ENCODE peak calls at places on chromosomes 16 and 17, in nine cellular contexts. N is neuronal stem cell; L is GM23338; H is Peyer's patch; X is CD8-positive, alpha-beta T cell; G is tibial nerve; W is psoas muscle; Y is PC-9; C is cardiac muscle cell. J is an unnamed sample.

GRCh38 chr16:8627456-8627855 is 6.0 kb downstream of the METTL22 start:
- DNase-seq in N (no peak), L (no peak), H (no peak), X (no peak), G (no peak), W (no peak), Y (no peak), C (no peak), J (no peak)

GRCh38 chr17:65685110-65685509 is 123.7 kb upstream of the AXIN2 start:
- DNase-seq in N (no peak), L (no peak), H (no peak), X (no peak), G (no peak), W (no peak), Y (no peak), C (no peak), J (no peak)

GRCh38 chr17:34312080-34312479 is 7.2 kb upstream of the CCL8 start:
- DNase-seq in N (no peak), L (no peak), H (no peak), X (no peak), G (no peak), W (no peak), Y (no peak), C (no peak), J (no peak)

GRCh38 chr16:77211880-77212735 is 12.9 kb downstream of the SYCE1L start:
- DNase-seq in N (peak; percentile 59), L (peak; percentile 92), H (peak; percentile 62), X (peak; percentile 78), G (no peak), W (peak; percentile 73), Y (no peak), C (peak; percentile 64), J (peak; percentile 49)

GRCh38 chr16:30658731-30659506 is 688 bp downstream of the FBRS start:
- DNase-seq in N (peak; percentile 94), L (peak; percentile 94), H (peak; percentile 84), X (no peak), G (peak; percentile 92), W (peak; percentile 93), Y (peak; percentile 90), C (peak; percentile 93), J (peak; percentile 84)

GRCh38 chr17:74156878-74157277 is 46.6 kb upstream of the RPL38 start:
- DNase-seq in N (no peak), L (no peak), H (no peak), X (no peak), G (no peak), W (no peak), Y (no peak), C (no peak), J (no peak)

GRCh38 chr17:1714488-1714979 is 4.4 kb upstream of the TLCD2 start:
- DNase-seq in N (peak; percentile 92), L (peak; percentile 99), H (peak; percentile 71), X (no peak), G (peak; percentile 99), W (peak; percentile 99), Y (peak; percentile 94), C (peak; percentile 97), J (peak; percentile 98)

GRCh38 chr17:1162116-1162855 is 17.5 kb downstream of the ABR start:
- DNase-seq in N (no peak), L (no peak), H (no peak), X (no peak), G (no peak), W (no peak), Y (peak; percentile 22), C (no peak), J (no peak)

GRCh38 chr17:47888293-47888692 is 7.7 kb upstream of the SP2 start:
- DNase-seq in N (no peak), L (no peak), H (no peak), X (no peak), G (no peak), W (no peak), Y (no peak), C (no peak), J (no peak)

GRCh38 chr17:64036198-64036922 is 15.9 kb upstream of the ICAM2 start:
- DNase-seq in N (no peak), L (peak; percentile 80), H (no peak), X (no peak), G (no peak), W (no peak), Y (no peak), C (no peak), J (no peak)

GRCh38 chr17:61444831-61445230 is 7.4 kb upstream of the TBX4 start:
- DNase-seq in N (no peak), L (no peak), H (no peak), X (no peak), G (no peak), W (no peak), Y (no peak), C (no peak), J (no peak)

GRCh38 chr16:48537909-48538745 is 71.9 kb downstream of the N4BP1 start:
- DNase-seq in N (no peak), L (no peak), H (no peak), X (peak; percentile 47), G (peak; percentile 62), W (peak; percentile 76), Y (no peak), C (no peak), J (peak; percentile 54)

GRCh38 chr16:66534376-66534799 is 15.5 kb downstream of the TK2 start:
- DNase-seq in N (no peak), L (no peak), H (no peak), X (no peak), G (no peak), W (no peak), Y (no peak), C (peak; percentile 20), J (no peak)

GRCh38 chr17:2171725-2172446 is 117.0 kb downstream of the HIC1 start:
- DNase-seq in N (no peak), L (peak; percentile 13), H (no peak), X (no peak), G (peak; percentile 58), W (peak; percentile 78), Y (no peak), C (peak; percentile 60), J (peak; percentile 79)

DNA sequence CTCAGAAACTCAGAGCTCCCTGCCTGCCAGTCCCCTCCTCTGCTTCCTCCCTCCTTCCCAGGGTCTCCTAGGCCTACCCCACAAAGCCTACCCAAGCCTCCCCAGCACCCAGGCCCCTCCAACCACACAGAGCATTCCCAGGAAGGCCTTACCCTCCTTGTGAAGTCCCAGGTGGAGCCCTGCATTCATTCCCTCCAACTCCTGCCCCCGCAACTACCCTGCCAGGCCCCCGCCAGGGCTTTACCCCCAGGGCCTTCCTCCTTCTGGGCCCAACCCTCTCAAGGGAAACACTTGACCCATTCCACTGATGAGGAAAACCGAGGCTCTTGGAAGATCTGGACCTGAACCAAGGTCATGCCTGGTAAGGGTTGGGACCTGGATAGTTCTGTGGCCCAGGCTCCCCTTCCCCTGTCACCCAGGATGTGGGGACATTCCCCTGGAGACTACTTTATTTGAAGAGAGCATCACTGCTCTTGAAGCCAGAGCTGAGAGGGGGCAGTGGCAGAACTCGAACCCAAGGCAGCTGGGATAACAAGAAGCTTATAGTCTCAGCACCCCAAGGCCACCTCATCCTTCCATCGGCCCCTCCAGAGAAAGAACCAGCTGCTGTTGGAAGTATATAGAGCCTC is 12.5 kb downstream of the PLLP start:
- DNase-seq in N (no peak), L (no peak), H (no peak), X (no peak), G (no peak), W (peak; percentile 24), Y (no peak), C (no peak), J (no peak)
- H3K4me1 ChIP-seq in N (peaks cover 15% of the 10 kb centered on the region), L (peaks cover under 1% of the 10 kb centered on the region), H (peaks cover 10% of the 10 kb centered on the region), X (peaks cover 28% of the 10 kb centered on the region), G (peaks cover 31% of the 10 kb centered on the region), W (no peaks in the 10 kb centered on the region), Y (peaks cover 13% of the 10 kb centered on the region), C (peaks cover 25% of the 10 kb centered on the region), J (no peaks in the 10 kb centered on the region)

GRCh38 chr16:67963325-67964321 is 4.8 kb downstream of the SLC12A4 start:
- DNase-seq in N (no peak), L (peak; percentile 75), H (no peak), X (no peak), G (peak; percentile 46), W (peak; percentile 72), Y (no peak), C (peak; percentile 52), J (no peak)
- H3K4me1 ChIP-seq in N (peaks cover 20% of the 10 kb centered on the region), L (peaks cover 38% of the 10 kb centered on the region), H (no peaks in the 10 kb centered on the region), X (peaks cover 15% of the 10 kb centered on the region), G (peaks cover 55% of the 10 kb centered on the region), W (peaks cover 87% of the 10 kb centered on the region), Y (peaks cover 9% of the 10 kb centered on the region), C (peaks cover 7% of the 10 kb centered on the region), J (peaks cover 26% of the 10 kb centered on the region)

GRCh38 chr17:76537578-76538280 is at the start of gene CYGB:
- DNase-seq in N (no peak), L (peak; percentile 69), H (no peak), X (no peak), G (peak; percentile 53), W (peak; percentile 74), Y (no peak), C (peak; percentile 40), J (no peak)

GRCh38 chr17:76539631-76540271 is at the start of gene PRCD:
- DNase-seq in N (no peak), L (peak; percentile 66), H (no peak), X (no peak), G (no peak), W (no peak), Y (no peak), C (no peak), J (no peak)

GRCh38 chr17:76538941-76539340 is 903 bp upstream of the PRCD start:
- DNase-seq in N (no peak), L (no peak), H (no peak), X (no peak), G (no peak), W (no peak), Y (no peak), C (no peak), J (no peak)

GRCh38 chr17:76537288-76537577 is 276 bp downstream of the CYGB start:
- DNase-seq in N (no peak), L (no peak), H (no peak), X (no peak), G (no peak), W (peak; percentile 79), Y (no peak), C (peak; percentile 68), J (no peak)

DNA sequence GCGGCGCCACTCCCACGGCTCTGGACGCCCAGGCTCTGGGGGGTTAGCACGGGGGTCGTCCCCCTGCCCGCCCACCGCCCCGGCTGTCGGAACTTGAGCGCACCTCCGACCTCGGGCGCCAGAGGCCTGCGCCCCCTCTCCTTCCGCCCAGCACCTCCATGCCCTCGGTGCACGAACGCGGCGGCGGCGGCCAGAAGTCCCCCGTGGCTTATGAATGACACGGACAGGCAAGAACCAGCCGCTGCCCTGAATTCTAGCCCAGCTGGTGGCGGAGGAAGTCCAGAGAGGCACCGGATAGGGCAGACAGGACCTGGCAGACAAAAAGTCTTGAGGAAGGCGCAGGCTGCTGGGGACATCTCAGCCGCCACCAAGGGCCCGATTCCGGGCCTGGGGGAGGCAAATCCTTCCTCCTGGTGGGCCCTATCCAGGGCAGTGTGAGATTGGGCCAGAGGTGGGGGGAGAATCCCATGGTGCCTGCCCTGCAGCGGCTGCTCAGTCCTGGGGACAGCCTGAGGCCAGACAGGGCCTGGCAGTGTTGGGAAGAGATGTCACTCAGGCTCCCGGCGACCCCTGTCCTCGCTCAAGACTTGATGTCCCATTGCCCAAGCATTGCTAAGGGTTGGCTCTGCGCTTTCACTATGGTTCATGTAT is 897 bp upstream of the CYGB start:
- DNase-seq in N (no peak), L (peak; percentile 44), H (no peak), X (no peak), G (no peak), W (no peak), Y (no peak), C (no peak), J (no peak)
- H3K4me1 ChIP-seq in N (peaks cover 18% of the 10 kb centered on the region), L (peaks cover 8% of the 10 kb centered on the region), H (no peaks in the 10 kb centered on the region), X (peaks cover 17% of the 10 kb centered on the region), G (peaks cover 23% of the 10 kb centered on the region), W (peaks cover 24% of the 10 kb centered on the region), Y (peaks cover 16% of the 10 kb centered on the region), C (peaks cover 21% of the 10 kb centered on the region), J (no peaks in the 10 kb centered on the region)

GRCh38 chr17:49071106-49071505 is 61.5 kb upstream of the B4GALNT2 start:
- DNase-seq in N (no peak), L (no peak), H (no peak), X (no peak), G (no peak), W (no peak), Y (no peak), C (no peak), J (no peak)
- H3K4me1 ChIP-seq in N (no peaks in the 10 kb centered on the region), L (peaks cover 4% of the 10 kb centered on the region), H (no peaks in the 10 kb centered on the region), X (no peaks in the 10 kb centered on the region), G (no peaks in the 10 kb centered on the region), W (no peaks in the 10 kb centered on the region), Y (peaks cover 19% of the 10 kb centered on the region), C (no peaks in the 10 kb centered on the region), J (no peaks in the 10 kb centered on the region)

J was measured in lung.